ENCODE peak calls at places on chromosomes 12 and 14, in four cellular contexts. Z is thoracic aorta, P is IMR-90, U is MCF 10A. V is an unnamed sample.

GRCh38 chr14:55913324-55914035 is 204.7 kb upstream of the PELI2 start:
- DNase-seq in P (peak; percentile 56), U (peak; percentile 37), Z (no peak), V (no peak)

GRCh38 chr12:110109037-110109836 is 14.9 kb upstream of the IFT81 start:
- DNase-seq in Z (peak; percentile 74), P (peak; percentile 99), U (peak; percentile 97), V (peak; percentile 31)

GRCh38 chr12:93767524-93767863 is 90.3 kb downstream of the CRADD start:
- DNase-seq in P (no peak), U (no peak), Z (no peak), V (no peak)

GRCh38 chr12:18907154-18907553 is 169.2 kb downstream of the CAPZA3 start:
- DNase-seq in P (no peak), Z (no peak), U (no peak), V (no peak)

GRCh38 chr14:104554608-104555401 is 24.8 kb upstream of the C14orf180 start:
- DNase-seq in P (no peak), Z (no peak), U (no peak), V (no peak)

GRCh38 chr14:68663385-68664076 is 129.3 kb downstream of the ZFP36L1 start:
- DNase-seq in P (peak; percentile 91), U (peak; percentile 43), Z (no peak), V (no peak)

GRCh38 chr12:124762384-124762783 is 101.3 kb downstream of the SCARB1 start:
- DNase-seq in U (no peak), Z (no peak), P (no peak), V (no peak)

GRCh38 chr14:85248881-85249635 is 280.9 kb upstream of the FLRT2 start:
- DNase-seq in Z (no peak), P (peak; percentile 11), U (peak; percentile 78), V (peak; percentile 78)

GRCh38 chr12:116609715-116610114 is 50.5 kb downstream of the MAP1LC3B2 start:
- DNase-seq in Z (no peak), P (no peak), U (no peak), V (no peak)

GRCh38 chr14:39417014-39417413 is 15.2 kb downstream of the FBXO33 start:
- DNase-seq in Z (no peak), P (no peak), U (peak; percentile 46), V (no peak)

GRCh38 chr14:55762595-55763232 is 182.7 kb downstream of the KTN1 start:
- DNase-seq in Z (no peak), P (no peak), U (no peak), V (no peak)

GRCh38 chr14:91293281-91293680 is 48.8 kb upstream of the GPR68 start:
- DNase-seq in U (no peak), Z (no peak), P (no peak), V (no peak)

GRCh38 chr12:103626498-103626897 is 39.4 kb downstream of the STAB2 start:
- DNase-seq in P (peak; percentile 51), Z (peak; percentile 41), U (peak; percentile 47), V (peak; percentile 6)
- TF ChIP-seq CTCF in P (peak; percentile 39), Z (peak; percentile 28), U (peak; percentile 7), V (peak; percentile 59)

GRCh38 chr12:112087055-112087850 is 21.3 kb downstream of the NAA25 start:
- DNase-seq in Z (no peak), U (no peak), P (no peak), V (no peak)
- TF ChIP-seq CTCF in Z (no peak), U (peak; percentile 6), P (peak; percentile 31), V (peak; percentile 41)

GRCh38 chr12:100991059-100991562 is 196.5 kb downstream of the ANO4 start:
- DNase-seq in U (no peak), Z (no peak), P (no peak), V (no peak)

GRCh38 chr12:100995201-100995600 is 200.6 kb downstream of the ANO4 start:
- DNase-seq in U (peak; percentile 34), P (peak; percentile 50), Z (no peak), V (peak; percentile 43)

GRCh38 chr12:100992194-100992593 is 197.6 kb downstream of the ANO4 start:
- DNase-seq in U (no peak), P (no peak), Z (no peak), V (no peak)

GRCh38 chr12:100995771-100996170 is 201.2 kb downstream of the ANO4 start:
- DNase-seq in U (no peak), P (no peak), Z (no peak), V (no peak)

DNA sequence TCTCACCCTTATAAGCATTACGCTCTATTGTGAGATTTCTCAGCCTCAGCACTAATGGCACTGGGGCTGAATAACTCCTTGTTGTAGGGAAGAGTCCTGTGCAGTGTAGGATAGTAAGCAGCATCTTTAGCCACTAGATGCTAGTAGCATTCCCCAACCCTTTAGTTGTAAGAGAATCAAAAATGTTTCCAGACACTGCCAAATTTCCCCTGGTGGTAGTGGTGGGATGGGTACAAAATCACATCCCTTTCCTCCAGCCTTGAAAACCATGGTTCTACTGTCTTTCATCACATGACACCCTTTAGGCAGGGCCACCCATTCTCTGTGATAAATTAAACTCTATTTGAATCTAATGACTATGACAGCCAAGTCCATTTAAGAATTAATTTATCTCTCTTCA is 199.3 kb downstream of the ANO4 start:
- DNase-seq in U (no peak), Z (no peak), P (no peak), V (no peak)
- TF ChIP-seq CTCF in U (no peak), Z (no peak), P (no peak), V (peak; percentile 39)

DNA sequence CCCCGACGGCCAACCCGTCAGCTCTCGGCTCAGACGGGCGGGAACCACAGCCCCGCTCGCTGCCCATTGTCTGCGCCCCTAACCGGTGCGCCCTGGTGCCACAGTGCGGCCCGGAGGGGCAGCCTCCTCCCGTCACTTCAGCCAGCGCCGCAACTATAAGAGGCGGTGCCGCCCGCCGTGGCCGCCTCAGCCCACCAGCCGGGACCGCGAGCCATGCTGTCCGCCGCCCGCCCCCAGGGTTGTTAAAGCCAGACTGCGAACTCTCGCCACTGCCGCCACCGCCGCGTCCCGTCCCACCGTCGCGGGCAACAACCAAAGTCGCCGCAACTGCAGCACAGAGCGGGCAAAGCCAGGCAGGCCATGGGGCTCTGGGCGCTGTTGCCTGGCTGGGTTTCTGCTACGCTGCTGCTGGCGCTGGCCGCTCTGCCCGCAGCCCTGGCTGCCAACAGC is at the start of gene WNT1:
- DNase-seq in P (no peak), Z (no peak), U (no peak), V (no peak)
- TF ChIP-seq CTCF in P (no peak), Z (peak; percentile 36), U (no peak), V (no peak)

V was measured in foreskin keratinocyte.